ENCODE peak calls at places on chromosomes 5 and 9, in four cellular contexts. Q is HepG2, T is H1, L is GM12878. Z is an unnamed sample.

GRCh38 chr5:163504091-163504931 is 1.1 kb upstream of the MAT2B start:
- DNase-seq in Q (peak; percentile 27), L (no peak), T (no peak), Z (no peak)

GRCh38 chr5:90590-91547 is 1.1 kb upstream of the PLEKHG4B start:
- DNase-seq in L (no peak), T (no peak), Q (no peak), Z (no peak)

GRCh38 chr9:128916204-128916603 is 4.6 kb upstream of the PHYHD1 start:
- DNase-seq in T (no peak), Q (no peak), L (no peak), Z (no peak)

GRCh38 chr5:167305591-167306213 is 985.7 kb upstream of the WWC1 start:
- DNase-seq in T (no peak), L (no peak), Q (no peak), Z (peak; percentile 66)

GRCh38 chr9:73573235-73573634 is 421.6 kb downstream of the ANXA1 start:
- DNase-seq in T (no peak), L (no peak), Q (no peak), Z (no peak)

GRCh38 chr5:178121450-178122276 is 8.3 kb downstream of the N4BP3 start:
- DNase-seq in T (no peak), Q (no peak), L (no peak), Z (no peak)

GRCh38 chr5:98570661-98571181 is 202.7 kb upstream of the RGMB start:
- DNase-seq in L (no peak), Q (no peak), T (no peak), Z (no peak)

GRCh38 chr5:83148370-83148769 is 71.0 kb downstream of the XRCC4 start:
- DNase-seq in L (no peak), T (no peak), Q (no peak), Z (no peak)

GRCh38 chr5:34722183-34722582 is 66.1 kb downstream of the RAI14 start:
- DNase-seq in T (no peak), L (no peak), Q (no peak), Z (no peak)

GRCh38 chr5:148070621-148071020 is 6.8 kb downstream of the SPINK5 start:
- DNase-seq in Q (no peak), L (no peak), T (no peak), Z (no peak)

GRCh38 chr5:148072207-148072606 is 8.4 kb downstream of the SPINK5 start:
- DNase-seq in T (no peak), Q (no peak), L (no peak), Z (no peak)

GRCh38 chr5:148075529-148075928 is 11.7 kb downstream of the SPINK5 start:
- DNase-seq in Q (no peak), L (no peak), T (no peak), Z (no peak)
- H3K9ac ChIP-seq in Q (no peak overlapping the region), L (no peak overlapping the region), T (no peak overlapping the region), Z (no peak overlapping the region)

GRCh38 chr5:140497897-140498296 is 49.6 kb upstream of the EIF4EBP3 start:
- DNase-seq in L (no peak), T (no peak), Q (peak; percentile 56), Z (no peak)

DNA sequence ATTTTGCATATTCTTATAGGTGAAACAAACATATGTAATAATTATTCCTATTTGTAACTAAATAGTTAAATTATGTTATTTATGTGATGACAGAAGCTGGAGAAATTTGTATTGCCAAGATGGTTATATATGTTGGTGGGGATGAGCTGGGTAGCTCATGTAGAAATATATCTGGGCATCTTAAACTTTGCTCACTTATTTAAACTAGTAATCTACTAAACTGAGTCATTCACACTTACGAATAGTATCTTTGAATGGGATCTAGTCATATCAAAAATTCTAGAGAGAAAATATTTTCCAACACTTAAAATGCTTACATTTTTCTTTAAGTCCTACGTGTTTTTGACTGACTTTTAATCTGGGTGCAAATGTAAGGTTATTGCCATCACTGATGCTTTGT is 44.6 kb upstream of the EIF4EBP3 start:
- DNase-seq in Q (no peak), T (no peak), L (no peak), Z (no peak)
- H3K36me3 ChIP-seq in Q (peaks cover 7% of the 10 kb centered on the region), T (peaks cover 31% of the 10 kb centered on the region), L (peaks cover 24% of the 10 kb centered on the region), Z (peaks cover 21% of the 10 kb centered on the region)

GRCh38 chr5:81980598-81981260 is 8.9 kb downstream of the ATG10 start:
- DNase-seq in Q (no peak), T (no peak), L (no peak), Z (no peak)

GRCh38 chr5:81980160-81980559 is 8.3 kb downstream of the ATG10 start:
- DNase-seq in T (no peak), Q (no peak), L (no peak), Z (peak; percentile 23)

GRCh38 chr5:81989204-81989603 is 17.4 kb downstream of the ATG10 start:
- DNase-seq in L (no peak), T (no peak), Q (peak; percentile 5), Z (no peak)

DNA sequence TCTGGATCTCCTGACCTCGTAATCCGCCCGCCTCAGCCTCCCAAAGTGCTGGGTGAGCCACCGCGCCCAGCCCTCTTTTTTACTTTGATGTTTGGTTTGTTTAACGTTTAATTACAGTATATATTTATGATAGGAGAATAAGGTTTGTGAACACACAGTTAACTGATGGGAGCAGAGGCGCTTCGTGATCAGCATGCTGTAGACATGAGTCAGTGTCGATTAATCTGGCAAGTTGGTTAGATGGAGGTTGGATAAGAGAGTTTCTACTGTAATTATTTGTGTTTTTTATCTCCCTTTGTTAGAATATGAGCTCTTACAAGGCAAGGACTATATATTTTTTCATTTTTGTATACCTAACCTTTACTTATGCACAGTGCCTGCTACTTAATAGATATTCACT is 14.3 kb downstream of the ATG10 start:
- DNase-seq in T (no peak), L (no peak), Q (no peak), Z (no peak)
- TF ChIP-seq SUZ12 in T (no peak), L (no peak), Q (no peak), Z (no peak)

GRCh38 chr9:26755476-26755875 is 137.1 kb downstream of the CAAP1 start:
- DNase-seq in Q (no peak), T (no peak), L (no peak), Z (no peak)
- H3K9ac ChIP-seq in Q (no peak overlapping the region), T (no peak overlapping the region), L (no peak overlapping the region), Z (no peak overlapping the region)

GRCh38 chr9:120438111-120438510 is 141.9 kb downstream of the CDK5RAP2 start:
- DNase-seq in T (no peak), L (no peak), Q (no peak), Z (no peak)
- H3K36me3 ChIP-seq in T (peaks cover 26% of the 10 kb centered on the region), L (peaks cover 21% of the 10 kb centered on the region), Q (peaks cover 38% of the 10 kb centered on the region), Z (peaks cover 73% of the 10 kb centered on the region)

GRCh38 chr5:135308752-135309151 is 90.3 kb downstream of the MACROH2A1 start:
- DNase-seq in T (no peak), L (no peak), Q (peak; percentile 78), Z (no peak)
- TF ChIP-seq SUZ12 in T (no peak), L (no peak), Q (no peak), Z (no peak)

GRCh38 chr9:92964607-92964975 is 17.3 kb downstream of the FGD3 start:
- DNase-seq in T (no peak), L (no peak), Q (no peak), Z (no peak)

GRCh38 chr9:92962303-92962649 is 15.0 kb downstream of the FGD3 start:
- DNase-seq in L (no peak), Q (no peak), T (no peak), Z (no peak)

GRCh38 chr9:92962846-92963245 is 15.5 kb downstream of the FGD3 start:
- DNase-seq in L (no peak), Q (no peak), T (no peak), Z (no peak)

GRCh38 chr9:92964981-92965758 is 17.8 kb downstream of the FGD3 start:
- DNase-seq in L (no peak), Q (no peak), T (no peak), Z (no peak)

GRCh38 chr9:92963831-92964606 is 16.7 kb downstream of the FGD3 start:
- DNase-seq in T (no peak), L (peak; percentile 80), Q (peak; percentile 39), Z (no peak)
- H3K9ac ChIP-seq in T (no peak overlapping the region), L (peak overlapping the region; percentile 80), Q (peak overlapping the region; percentile 53), Z (no peak overlapping the region)

DNA sequence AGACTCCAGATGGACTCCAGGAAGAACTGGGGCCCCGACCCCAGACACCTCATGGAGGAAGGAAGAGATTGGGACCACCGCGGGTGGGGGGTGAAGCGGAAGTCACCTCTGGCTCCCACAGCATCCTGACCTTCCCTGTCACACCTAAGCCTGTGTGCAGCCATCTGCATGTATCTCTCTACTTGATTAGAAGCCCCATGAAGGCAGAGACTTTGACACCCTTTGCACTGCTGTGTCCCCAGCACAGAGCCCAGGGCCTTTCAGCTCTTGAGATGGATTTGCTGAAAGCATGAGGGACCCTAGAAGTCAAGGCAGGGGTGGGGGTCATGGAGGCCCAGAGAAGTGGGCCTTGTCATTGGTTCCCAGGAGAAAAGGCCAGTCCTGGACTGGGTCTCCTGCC is 2.8 kb upstream of the ENG start:
- DNase-seq in Q (no peak), L (no peak), T (no peak), Z (no peak)
- H3K36me3 ChIP-seq in Q (no peaks in the 10 kb centered on the region), L (no peaks in the 10 kb centered on the region), T (no peaks in the 10 kb centered on the region), Z (no peaks in the 10 kb centered on the region)

GRCh38 chr5:173697931-173698579 is 81.6 kb upstream of the BOD1 start:
- DNase-seq in Q (no peak), T (no peak), L (no peak), Z (no peak)
- TF ChIP-seq SUZ12 in Q (no peak), T (no peak), L (no peak), Z (no peak)

GRCh38 chr9:124013263-124014211 is 2.0 kb downstream of the LHX2 start:
- DNase-seq in T (peak; percentile 74), L (no peak), Q (no peak), Z (no peak)
- H3K9ac ChIP-seq in T (no peak overlapping the region), L (no peak overlapping the region), Q (no peak overlapping the region), Z (peak overlapping the region; percentile 85)

Z was measured in NT2/D1.